ENCODE peak calls at places on chromosome 17, in seven cellular contexts. L, V, Z, B, T, S and W are unnamed samples.
A peak's percentile ranks its signal among the peaks of the same experiment; 100 is the strongest.

GRCh38 chr17:46035112-46035818 is 36.2 kb downstream of the STH start:
- DNase-seq in L (no peak), S (no peak), B (no peak), T (peak; percentile 30), Z (no peak), V (no peak), W (no peak)

GRCh38 chr17:49798182-49798581 is 9.7 kb downstream of the KAT7 start:
- DNase-seq in S (no peak), B (no peak), L (no peak), T (no peak), V (no peak), Z (no peak), W (no peak)

GRCh38 chr17:45228121-45228941 is 6.6 kb downstream of the FMNL1 start:
- DNase-seq in S (no peak), Z (no peak), T (no peak), L (no peak), B (no peak), V (no peak), W (peak; percentile 52)

GRCh38 chr17:38705803-38706624 is 941 bp downstream of the MLLT6 start:
- DNase-seq in B (peak; percentile 44), V (peak; percentile 46), Z (no peak), S (no peak), T (peak; percentile 30), L (no peak), W (peak; percentile 60)

GRCh38 chr17:17036520-17036998 is 5.7 kb upstream of the MPRIP start:
- DNase-seq in V (no peak), B (no peak), S (no peak), Z (no peak), T (no peak), L (no peak), W (no peak)

GRCh38 chr17:9371019-9371418 is 204.6 kb downstream of the STX8 start:
- DNase-seq in S (peak; percentile 97), T (no peak), Z (no peak), V (no peak), B (no peak), L (no peak), W (no peak)

GRCh38 chr17:63774141-63774981 is at the start of gene DDX42:
- DNase-seq in B (no peak), Z (peak; percentile 46), L (peak; percentile 80), V (peak; percentile 91), T (peak; percentile 86), S (peak; percentile 52), W (no peak)

GRCh38 chr17:45702666-45703266 is 81.4 kb upstream of the CRHR1 start:
- DNase-seq in Z (peak; percentile 22), S (peak; percentile 8), T (peak; percentile 44), V (no peak), B (peak; percentile 41), L (no peak), W (no peak)

GRCh38 chr17:32928527-32929287 is 754 bp downstream of the TMEM98 start:
- DNase-seq in V (no peak), S (no peak), B (no peak), T (no peak), Z (no peak), L (no peak), W (no peak)

GRCh38 chr17:48442819-48443218 is 12.8 kb upstream of the SKAP1 start:
- DNase-seq in L (no peak), V (no peak), B (no peak), S (no peak), T (no peak), Z (no peak), W (no peak)

GRCh38 chr17:64707077-64707591 is 45.0 kb upstream of the SMURF2 start:
- DNase-seq in Z (no peak), L (no peak), V (peak; percentile 77), T (peak; percentile 72), S (peak; percentile 100), B (no peak), W (no peak)

GRCh38 chr17:17781591-17782424 is 55.0 kb downstream of the SREBF1 start:
- DNase-seq in L (no peak), S (peak; percentile 50), B (no peak), V (peak; percentile 84), T (peak; percentile 39), Z (peak; percentile 48), W (peak; percentile 17)

GRCh38 chr17:73594025-73594424 is 50.2 kb downstream of the SDK2 start:
- DNase-seq in V (no peak), L (no peak), T (no peak), Z (no peak), B (no peak), S (no peak), W (no peak)

GRCh38 chr17:77690271-77691161 is 268.0 kb upstream of the TNRC6C start:
- DNase-seq in V (no peak), B (no peak), S (no peak), Z (no peak), T (no peak), L (no peak), W (no peak)